ENCODE peak calls at places on chromosomes 13 and 19, in nine cellular contexts. X, G, K, J, E, M, B, U and I are unnamed samples.

GRCh38 chr19:18167975-18168645 is 5.5 kb upstream of the IFI30 start:
- DNase-seq in B (no peak), E (no peak), M (peak; percentile 93), J (peak; percentile 55), X (no peak), K (peak; percentile 42), U (peak; percentile 89), G (peak; percentile 82), I (no peak)

GRCh38 chr13:69935043-69935442 is 172.6 kb upstream of the ATXN8OS start:
- DNase-seq in U (no peak), E (no peak), M (no peak), X (no peak), J (no peak), G (peak; percentile 32), K (peak; percentile 67), B (no peak), I (no peak)

GRCh38 chr19:47032171-47032811 is 12.7 kb downstream of the NPAS1 start:
- DNase-seq in E (no peak), M (peak; percentile 83), U (peak; percentile 66), J (peak; percentile 34), X (no peak), K (no peak), G (peak; percentile 68), B (peak; percentile 47), I (peak; percentile 66)

GRCh38 chr13:113452942-113453901 is at the start of gene ADPRHL1:
- DNase-seq in U (no peak), E (no peak), M (no peak), X (no peak), B (no peak), J (no peak), K (no peak), G (no peak), I (no peak)

GRCh38 chr19:5921777-5922176 is 7.7 kb downstream of the CAPS start:
- DNase-seq in X (no peak), G (no peak), J (no peak), B (no peak), U (no peak), M (no peak), E (no peak), K (no peak), I (no peak)

GRCh38 chr19:1825909-1826556 is 14.0 kb upstream of the ATP8B3 start:
- DNase-seq in K (peak; percentile 34), U (peak; percentile 99), B (peak; percentile 71), J (peak; percentile 74), E (peak; percentile 68), M (peak; percentile 96), G (peak; percentile 89), X (peak; percentile 30), I (peak; percentile 1)

GRCh38 chr13:46778879-46779278 is 18.1 kb downstream of the ESD start:
- DNase-seq in E (no peak), X (peak; percentile 17), K (no peak), B (no peak), G (no peak), M (no peak), J (peak; percentile 48), U (no peak), I (no peak)

GRCh38 chr13:85386424-85386823 is 412.8 kb downstream of the SLITRK6 start:
- DNase-seq in M (no peak), J (peak; percentile 9), K (no peak), U (no peak), G (no peak), X (no peak), E (no peak), B (no peak), I (peak; percentile 85)

GRCh38 chr13:29522044-29522685 is 73.3 kb downstream of the SLC7A1 start:
- DNase-seq in K (peak; percentile 4), M (no peak), X (peak; percentile 96), U (no peak), J (peak; percentile 98), G (no peak), E (peak; percentile 76), B (no peak), I (no peak)

GRCh38 chr13:99383946-99384345 is 76.7 kb upstream of the GPR183 start:
- DNase-seq in U (no peak), M (no peak), X (no peak), K (no peak), B (peak; percentile 84), J (no peak), E (no peak), G (no peak), I (no peak)